ENCODE peak calls at places on chromosomes 2 and 18, in eight cellular contexts. U is H1, W is choroid plexus epithelial cell, H is fibroblast of the aortic adventitia, D is heart left ventricle, G is AG09309, F is HCT116, P is foreskin fibroblast. Z is an unnamed sample.
A peak's percentile ranks its signal among the peaks of the same experiment; 100 is the strongest.

GRCh38 chr2:40360652-40361051 is 91.2 kb downstream of the SLC8A1 start:
- DNase-seq in F (no peak), U (no peak), G (no peak), H (peak; percentile 27), D (no peak), P (no peak), W (no peak), Z (no peak)

GRCh38 chr2:127188797-127189196 is 31.3 kb downstream of the CYP27C1 start:
- DNase-seq in P (no peak), D (no peak), F (no peak), U (no peak), W (no peak), H (no peak), G (no peak), Z (no peak)

GRCh38 chr2:26609839-26610277 is 31.3 kb downstream of the CIB4 start:
- DNase-seq in G (no peak), U (no peak), W (peak; percentile 10), D (no peak), P (no peak), H (no peak), F (no peak), Z (no peak)

GRCh38 chr18:25493401-25493800 is 141.4 kb upstream of the ZNF521 start:
- DNase-seq in P (no peak), D (no peak), F (no peak), U (no peak), H (no peak), G (no peak), W (no peak), Z (no peak)

GRCh38 chr2:95351080-95351915 is 51.2 kb upstream of the FAHD2A start:
- DNase-seq in F (no peak), W (no peak), G (no peak), H (no peak), U (no peak), D (peak; percentile 2), P (no peak), Z (no peak)

GRCh38 chr2:32947076-32947483 is 327 bp downstream of the LTBP1 start:
- DNase-seq in D (no peak), H (no peak), W (peak; percentile 21), U (no peak), P (no peak), G (no peak), F (no peak), Z (no peak)

GRCh38 chr2:48600204-48600813 is 17.3 kb upstream of the GTF2A1L start:
- DNase-seq in W (peak; percentile 64), P (peak; percentile 30), F (no peak), G (no peak), H (peak; percentile 57), D (no peak), U (no peak), Z (peak; percentile 70)

GRCh38 chr2:100161940-100162620 is 19.7 kb upstream of the AFF3 start:
- DNase-seq in P (no peak), H (no peak), F (no peak), U (no peak), D (no peak), G (no peak), W (no peak), Z (no peak)

GRCh38 chr2:61235716-61236115 is 73.7 kb downstream of the C2orf74 start:
- DNase-seq in W (peak; percentile 38), D (no peak), H (no peak), G (no peak), P (no peak), F (no peak), U (no peak), Z (no peak)

GRCh38 chr2:226184940-226185575 is 614.6 kb downstream of the IRS1 start:
- DNase-seq in D (peak; percentile 19), U (no peak), F (no peak), G (no peak), H (peak; percentile 56), W (peak; percentile 55), P (peak; percentile 66), Z (peak; percentile 60)

GRCh38 chr18:43484710-43485109 is 207.4 kb upstream of the SYT4 start:
- DNase-seq in W (no peak), F (no peak), P (no peak), G (no peak), D (no peak), H (no peak), U (no peak), Z (no peak)

GRCh38 chr2:178796079-178796677 is 11.0 kb downstream of the TTN start:
- DNase-seq in D (no peak), W (peak; percentile 75), P (peak; percentile 5), F (peak; percentile 22), U (no peak), G (peak; percentile 21), H (peak; percentile 87), Z (peak; percentile 73)

GRCh38 chr2:1594281-1595171 is 149.8 kb downstream of the PXDN start:
- DNase-seq in P (no peak), W (peak; percentile 36), U (no peak), H (no peak), F (no peak), G (no peak), D (no peak), Z (no peak)

GRCh38 chr18:22429564-22429963 is 11.8 kb upstream of the CTAGE1 start:
- DNase-seq in P (no peak), G (no peak), D (no peak), W (no peak), U (no peak), H (no peak), F (no peak), Z (no peak)

GRCh38 chr2:219001100-219001576 is 7.9 kb upstream of the CRYBA2 start:
- DNase-seq in W (no peak), P (no peak), H (no peak), F (no peak), D (no peak), U (no peak), G (no peak), Z (no peak)

GRCh38 chr2:219001577-219002394 is 8.6 kb upstream of the CRYBA2 start:
- DNase-seq in W (no peak), U (no peak), G (no peak), D (no peak), P (no peak), H (no peak), F (peak; percentile 40), Z (no peak)

GRCh38 chr2:219002395-219003266 is 9.4 kb upstream of the CRYBA2 start:
- DNase-seq in W (peak; percentile 21), F (peak; percentile 60), G (no peak), D (no peak), H (no peak), U (no peak), P (no peak), Z (peak; percentile 28)

GRCh38 chr2:219003979-219004378 is 10.8 kb upstream of the CRYBA2 start:
- DNase-seq in U (no peak), W (no peak), H (no peak), P (no peak), G (no peak), D (no peak), F (no peak), Z (no peak)

GRCh38 chr2:219003267-219003634 is 10.0 kb upstream of the CRYBA2 start:
- DNase-seq in W (no peak), F (no peak), P (no peak), G (no peak), U (no peak), H (no peak), D (no peak), Z (no peak)
- H3K4me3 ChIP-seq in W (no peak overlapping the region), F (peak overlapping the region; percentile 56), P (no peak overlapping the region), G (no peak overlapping the region), U (no peak overlapping the region), H (no peak overlapping the region), D (no peak overlapping the region), Z (no peak overlapping the region)

DNA sequence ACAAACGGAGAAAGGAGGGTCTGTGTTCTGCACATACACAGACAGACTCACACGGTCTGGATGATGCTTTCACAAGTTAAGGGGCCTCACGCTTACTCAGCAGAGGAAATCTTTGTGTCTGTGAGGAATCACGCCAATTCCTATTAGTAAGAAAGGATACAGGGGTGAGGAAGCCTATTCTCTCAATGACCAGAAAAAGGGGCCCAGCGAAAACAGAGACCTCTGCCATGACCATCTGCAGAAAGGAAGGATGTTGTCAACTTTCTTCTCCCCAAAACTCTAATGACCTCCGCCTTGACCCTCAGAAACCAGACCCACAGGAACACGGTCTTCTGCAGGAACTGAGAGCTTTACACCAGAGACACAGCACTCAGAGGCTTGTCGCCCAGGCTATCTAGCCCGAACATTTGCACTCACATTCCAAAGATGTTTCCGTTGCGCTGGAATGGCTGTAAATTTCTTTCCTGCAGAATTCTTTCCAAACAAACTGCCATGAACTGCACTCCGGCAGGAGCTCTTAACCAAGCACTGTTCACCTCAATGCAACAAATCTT is 186.3 kb downstream of the TCF4 start:
- DNase-seq in H (peak; percentile 91), D (peak; percentile 64), W (peak; percentile 86), U (no peak), P (peak; percentile 70), F (no peak), G (peak; percentile 77), Z (peak; percentile 89)
- H3K4me3 ChIP-seq in H (peak overlapping the region; percentile 69), D (peak overlapping the region; percentile 38), W (peak overlapping the region; percentile 32), U (no peak overlapping the region), P (peak overlapping the region; percentile 44), F (no peak overlapping the region), G (peak overlapping the region; percentile 38), Z (peak overlapping the region; percentile 55)

DNA sequence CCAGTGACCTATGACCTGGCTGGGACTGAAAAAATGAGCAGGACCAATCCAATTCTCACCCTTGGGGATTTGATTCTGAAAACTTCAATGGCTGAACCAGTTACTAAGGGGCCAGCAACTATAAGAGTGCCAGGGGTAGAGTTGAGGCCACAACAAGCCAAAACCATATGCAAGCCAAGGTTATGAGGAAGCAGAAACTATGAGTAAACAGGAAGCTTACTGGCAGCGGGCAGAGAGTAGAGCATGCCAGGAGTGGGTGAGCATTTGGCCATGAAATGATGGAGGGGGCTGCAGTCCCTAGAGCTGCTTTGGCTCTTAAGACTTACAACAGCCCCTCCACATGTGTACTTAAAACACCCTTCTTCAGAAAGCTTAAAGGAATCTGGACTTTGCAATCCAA is 82.4 kb downstream of the RBMS1 start:
- DNase-seq in F (no peak), U (no peak), G (no peak), P (peak; percentile 59), H (peak; percentile 70), D (no peak), W (no peak), Z (peak; percentile 74)
- H3K4me3 ChIP-seq in F (no peak overlapping the region), U (no peak overlapping the region), G (no peak overlapping the region), P (no peak overlapping the region), H (no peak overlapping the region), D (no peak overlapping the region), W (no peak overlapping the region), Z (no peak overlapping the region)

DNA sequence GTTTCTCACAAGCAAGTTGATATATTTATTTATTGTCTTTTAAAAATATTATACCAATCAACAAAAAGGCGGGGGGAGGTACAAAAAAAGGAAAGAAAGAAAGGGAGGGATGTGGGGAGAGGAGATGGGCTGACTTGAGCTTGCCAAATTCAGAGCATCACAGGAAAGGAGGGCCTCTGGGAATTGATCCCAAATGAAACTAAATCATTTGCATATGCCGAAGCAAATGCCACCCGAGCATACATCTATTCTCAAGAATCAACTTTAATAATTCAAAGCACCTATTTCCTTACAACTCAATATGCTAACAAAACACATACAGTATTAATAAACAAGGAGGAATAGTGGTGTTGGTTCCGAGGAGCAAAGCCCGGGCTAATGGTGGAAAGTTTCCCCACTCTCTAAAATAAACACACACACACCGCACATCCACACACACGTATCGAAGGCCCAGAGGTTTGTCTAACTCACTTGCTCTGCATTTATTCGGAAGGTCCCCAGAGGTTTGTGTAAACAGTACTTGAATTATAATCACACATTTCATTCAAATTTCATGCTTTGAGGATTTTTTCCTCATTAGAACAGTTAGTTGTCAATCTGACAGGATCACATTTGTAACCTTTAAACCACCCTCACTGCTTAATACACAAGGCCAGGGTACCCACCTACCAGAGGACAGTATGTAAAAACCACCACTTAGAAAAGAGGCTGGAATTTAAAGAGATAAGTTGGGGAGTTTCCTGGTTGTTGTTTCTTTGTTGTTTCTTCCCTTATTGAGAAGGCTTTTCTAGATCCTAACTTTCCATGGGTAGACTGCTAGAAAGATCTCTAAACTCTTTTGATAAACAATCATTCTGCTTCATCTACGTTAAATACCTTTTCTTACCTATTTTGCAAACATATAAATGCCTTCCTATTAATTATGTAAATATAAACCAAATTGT is 264.7 kb downstream of the TCF4 start:
- DNase-seq in U (no peak), D (no peak), W (peak; percentile 46), G (no peak), P (peak; percentile 45), F (no peak), H (peak; percentile 59), Z (peak; percentile 57)
- H3K4me3 ChIP-seq in U (no peak overlapping the region), D (peak overlapping the region; percentile 66), W (peak overlapping the region; percentile 35), G (peak overlapping the region; percentile 55), P (peak overlapping the region; percentile 77), F (no peak overlapping the region), H (peak overlapping the region; percentile 71), Z (peak overlapping the region; percentile 57)

Z was measured in cardiac fibroblast.